ENCODE peak calls at places on chromosomes 13 and 19, in four cellular contexts. F is A549, O is PC-3, L is coronary artery. D is an unnamed sample.

GRCh38 chr19:56199686-56200085 is 2.1 kb upstream of the ZSCAN5B start:
- DNase-seq in O (no peak), L (no peak), F (no peak), D (no peak)

GRCh38 chr19:3506384-3507340 is 551 bp downstream of the FZR1 start:
- DNase-seq in O (peak; percentile 7), F (no peak), L (peak; percentile 83), D (no peak)

GRCh38 chr13:32731576-32731975 is 145.3 kb downstream of the PDS5B start:
- DNase-seq in O (peak; percentile 58), F (no peak), L (no peak), D (peak; percentile 19)

GRCh38 chr19:32219881-32220552 is 125.4 kb upstream of the ZNF507 start:
- DNase-seq in O (no peak), L (peak; percentile 47), F (no peak), D (no peak)

GRCh38 chr13:59360108-59360507 is 803.6 kb downstream of the DIAPH3 start:
- DNase-seq in F (no peak), L (no peak), O (no peak), D (no peak)

GRCh38 chr13:68727165-68727564 is 1380.5 kb upstream of the ATXN8OS start:
- DNase-seq in L (no peak), F (no peak), O (peak; percentile 46), D (no peak)

GRCh38 chr19:9943744-9944143 is 7.4 kb upstream of the OLFM2 start:
- DNase-seq in O (no peak), F (no peak), L (no peak), D (no peak)

GRCh38 chr13:39311619-39312018 is 273.4 kb downstream of the NHLRC3 start:
- DNase-seq in L (peak; percentile 79), O (no peak), F (no peak), D (no peak)

GRCh38 chr19:56217039-56217949 is 15.2 kb downstream of the ZSCAN5C start:
- DNase-seq in L (no peak), O (no peak), F (no peak), D (peak; percentile 50)

GRCh38 chr19:48443262-48443661 is 2.5 kb upstream of the GRWD1 start:
- DNase-seq in F (no peak), O (no peak), L (no peak), D (peak; percentile 27)

GRCh38 chr13:100584901-100585300 is 3.7 kb downstream of the GGACT start:
- DNase-seq in O (no peak), F (no peak), L (no peak), D (no peak)

GRCh38 chr19:58091251-58091995 is 6.6 kb downstream of the ZSCAN18 start:
- DNase-seq in O (no peak), F (no peak), L (no peak), D (no peak)

GRCh38 chr19:31139871-31140505 is 209.2 kb downstream of the TSHZ3 start:
- DNase-seq in F (no peak), L (no peak), O (peak; percentile 14), D (peak; percentile 30)

GRCh38 chr13:107834717-107835116 is 380.6 kb downstream of the LIG4 start:
- DNase-seq in L (no peak), F (no peak), O (no peak), D (no peak)

GRCh38 chr13:106376411-106377112 is 158.9 kb downstream of the EFNB2 start:
- DNase-seq in F (peak; percentile 17), L (no peak), O (peak; percentile 91), D (peak; percentile 82)

GRCh38 chr13:29496241-29496712 is 99.2 kb downstream of the SLC7A1 start:
- DNase-seq in F (no peak), O (peak; percentile 41), L (no peak), D (peak; percentile 50)

GRCh38 chr13:62246581-62246980 is 830.9 kb upstream of the PCDH20 start:
- DNase-seq in F (no peak), L (no peak), O (no peak), D (no peak)

GRCh38 chr13:110561335-110562033 is at the start of gene RAB20:
- DNase-seq in L (peak; percentile 93), O (peak; percentile 72), F (peak; percentile 45), D (peak; percentile 87)

GRCh38 chr19:7292950-7293794 is 1.0 kb downstream of the INSR start:
- DNase-seq in O (no peak), F (no peak), L (peak; percentile 80), D (no peak)

GRCh38 chr19:19937403-19937802 is 36.7 kb downstream of the ZNF93 start:
- DNase-seq in F (no peak), O (no peak), L (no peak), D (no peak)

DNA sequence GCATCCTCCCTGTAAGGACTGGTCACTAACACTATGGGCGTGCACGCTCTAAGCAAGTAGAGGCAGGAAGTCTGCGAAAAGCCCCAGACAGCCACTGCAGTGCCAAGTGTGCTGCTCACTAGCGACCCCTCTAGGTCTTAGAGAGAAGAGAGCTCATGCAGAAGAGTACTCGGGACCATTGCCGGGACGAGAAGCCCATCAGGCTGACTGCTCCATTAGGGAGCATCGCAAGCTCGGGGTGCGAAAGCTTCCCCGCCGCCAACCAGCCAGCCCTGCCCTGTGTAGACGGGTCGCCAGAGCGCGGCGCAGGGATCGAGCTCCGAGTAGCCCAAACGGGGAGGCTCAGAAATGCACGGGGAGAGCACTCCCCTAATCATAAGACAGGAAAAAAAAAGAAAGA is 16.6 kb downstream of the POU4F1 start:
- DNase-seq in F (no peak), O (no peak), L (no peak), D (no peak)
- TF ChIP-seq CTCF in F (no peak), O (peak; percentile 27), L (no peak), D (no peak)

DNA sequence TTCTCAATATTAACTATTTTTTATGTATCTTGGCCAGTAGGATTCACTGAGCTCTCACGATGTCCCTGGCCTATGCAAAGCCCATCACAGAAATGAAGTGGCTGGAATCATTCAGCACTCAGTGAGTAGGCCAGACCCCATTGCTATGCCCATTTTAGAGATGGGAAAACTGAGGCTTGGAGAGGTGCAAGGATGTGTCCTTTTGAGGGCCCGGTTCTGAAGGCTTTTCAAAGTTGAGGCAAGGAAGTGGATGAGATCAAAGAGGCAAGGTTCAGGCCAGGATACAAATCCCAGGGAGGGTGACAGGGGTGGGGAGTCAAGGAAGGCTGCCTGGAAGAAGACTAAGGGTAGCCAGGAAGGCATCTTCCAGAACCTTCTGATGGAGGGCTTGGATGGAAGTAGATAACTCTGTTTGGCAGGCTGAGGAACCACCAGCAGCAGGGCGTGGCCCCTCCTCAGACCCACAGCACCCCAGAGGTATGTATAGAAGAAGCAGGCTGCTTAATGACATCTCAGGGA is 18.8 kb upstream of the ERCC1 start:
- DNase-seq in F (no peak), O (no peak), L (no peak), D (no peak)
- H3K27ac ChIP-seq in F (no peak overlapping the region), O (no peak overlapping the region), L (peak overlapping the region; percentile 97), D (peak overlapping the region; percentile 100)

GRCh38 chr13:37806666-37807065 is 62.9 kb downstream of the TRPC4 start:
- DNase-seq in L (no peak), F (no peak), O (peak; percentile 15), D (no peak)
- TF ChIP-seq CTCF in L (no peak), F (no peak), O (peak; percentile 38), D (no peak)

DNA sequence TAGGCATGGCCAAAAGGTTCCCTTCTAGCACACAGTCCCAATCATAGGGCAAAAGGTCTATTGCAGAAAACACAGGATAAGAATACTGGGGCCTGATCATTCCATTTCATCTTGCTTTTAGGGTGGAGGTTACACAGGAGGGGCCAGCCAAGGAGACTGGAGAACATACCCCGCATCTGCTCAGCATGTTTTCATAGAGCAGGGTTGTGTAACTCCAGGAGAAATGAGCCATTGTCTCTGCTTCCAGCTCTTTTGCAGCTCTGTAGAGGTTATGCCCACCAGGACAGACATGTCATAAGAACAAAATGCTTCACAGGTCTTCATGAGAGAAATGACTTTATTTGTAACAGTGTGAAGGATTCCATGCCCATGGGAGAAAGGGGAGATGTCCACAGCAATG is 742.8 kb downstream of the DACH1 start:
- DNase-seq in O (no peak), F (no peak), L (no peak), D (no peak)
- H3K27ac ChIP-seq in O (no peak overlapping the region), F (no peak overlapping the region), L (no peak overlapping the region), D (no peak overlapping the region)

DNA sequence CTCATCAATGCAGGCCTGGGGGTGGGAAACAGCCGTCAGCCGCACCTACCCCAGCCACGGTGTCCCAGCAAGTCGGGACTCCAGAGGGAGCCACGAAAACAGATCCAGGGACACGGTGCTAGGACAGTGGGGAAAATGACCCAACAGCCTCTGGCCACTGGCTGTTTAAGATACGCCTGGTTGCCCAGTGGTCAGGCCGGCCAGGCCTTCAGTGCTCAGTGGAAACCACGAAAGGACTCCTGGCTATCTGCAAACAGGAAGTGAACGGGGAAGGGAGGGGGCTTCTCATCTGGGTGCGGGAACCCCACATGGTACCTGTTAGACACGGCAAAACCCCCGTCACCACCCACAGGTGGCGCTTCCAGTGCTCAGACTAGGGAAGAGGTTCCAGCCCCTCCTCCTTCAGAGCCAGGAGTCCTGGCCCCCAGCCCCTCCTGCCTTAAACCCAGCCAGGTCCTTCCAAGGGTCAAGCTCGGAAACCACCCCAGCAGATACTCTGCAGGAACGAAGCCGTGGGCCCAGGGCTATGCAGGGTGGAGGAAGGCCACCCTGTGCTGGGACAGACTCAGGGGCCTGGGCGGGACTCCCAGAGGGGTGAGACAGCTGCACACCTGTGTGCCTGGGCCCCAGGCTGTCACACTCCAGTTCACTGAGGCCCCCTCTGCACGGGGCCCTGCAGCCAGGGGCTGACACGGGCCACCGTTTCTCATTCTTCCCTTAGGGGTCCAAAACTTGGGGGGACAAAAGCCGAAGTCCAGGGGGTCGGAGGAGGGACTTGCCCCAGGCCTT is 4.5 kb downstream of the PPP1R12C start:
- DNase-seq in L (no peak), O (no peak), F (no peak), D (no peak)
- TF ChIP-seq CTCF in L (no peak), O (peak; percentile 35), F (no peak), D (no peak)

GRCh38 chr13:70117506-70117905 is 9.3 kb upstream of the KLHL1 start:
- DNase-seq in F (no peak), L (no peak), O (no peak), D (no peak)
- H3K27ac ChIP-seq in F (no peak overlapping the region), L (no peak overlapping the region), O (no peak overlapping the region), D (no peak overlapping the region)

DNA sequence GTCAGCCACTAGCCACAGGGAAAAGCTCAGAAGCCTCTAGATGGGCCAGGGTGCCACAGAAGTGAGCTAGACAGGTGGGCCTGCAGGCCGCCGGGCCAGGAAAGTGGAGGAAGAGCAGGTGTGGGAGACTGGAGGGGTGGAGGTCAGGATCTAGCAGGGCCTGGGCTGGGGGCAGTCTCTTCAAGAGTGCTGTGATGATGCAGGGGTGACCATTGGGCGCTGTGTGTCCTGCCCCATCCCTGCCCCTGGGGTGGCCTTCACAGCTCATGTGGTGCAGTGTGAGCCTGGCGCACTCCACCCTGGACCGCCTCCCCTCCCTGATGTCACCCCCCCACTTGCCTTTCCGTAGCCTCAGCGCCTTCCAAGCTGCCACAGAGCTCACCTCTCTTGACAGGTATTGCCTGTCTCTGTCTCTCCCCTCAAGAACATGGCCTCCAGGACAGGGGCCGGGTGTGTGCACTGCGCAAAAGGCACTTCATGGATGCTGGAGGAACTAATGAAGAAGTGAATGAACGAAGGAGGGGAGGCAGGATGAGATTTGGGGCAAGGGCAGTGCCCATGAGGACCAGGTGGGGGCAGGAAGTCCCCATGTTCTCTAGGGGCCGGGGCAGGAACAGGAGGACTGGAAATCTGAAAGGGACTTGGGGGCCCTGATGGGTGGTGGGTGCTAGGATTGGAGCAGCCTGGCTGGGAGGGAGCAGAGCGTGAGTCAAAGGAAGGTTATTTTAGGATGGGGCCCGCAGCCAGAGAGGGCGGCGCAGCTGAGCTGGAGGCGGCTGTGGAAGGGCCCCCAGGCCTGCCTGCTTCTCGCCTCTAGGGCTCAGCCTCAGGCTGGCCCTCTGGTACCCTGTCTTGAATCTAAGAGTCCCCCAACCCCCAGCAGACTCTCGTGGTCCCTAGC is 6.6 kb downstream of the SSBP4 start:
- DNase-seq in F (no peak), L (no peak), O (no peak), D (no peak)
- TF ChIP-seq CTCF in F (no peak), L (no peak), O (peak; percentile 11), D (peak; percentile 6)

GRCh38 chr13:98276486-98276885 is 99.4 kb upstream of the RNF113B start:
- DNase-seq in L (no peak), O (no peak), F (no peak), D (no peak)
- H3K27ac ChIP-seq in L (no peak overlapping the region), O (no peak overlapping the region), F (no peak overlapping the region), D (no peak overlapping the region)

D was measured in RWPE1.